ENCODE peak calls at places on chromosomes 5 and 9, in eight cellular contexts. S is pancreas; K is activated CD4-positive, CD25-positive, alpha-beta regulatory T cell; E is A549; T is neural crest cell; G is astrocyte of the cerebellum; H is activated gamma-delta T cell treated with Interleukin-2 at 50 U/mL for 16 hours; N is activated T-cell treated with anti-CD3 and anti-CD28 coated beads for 48 hours. W is an unnamed sample.
A peak's percentile ranks its signal among the peaks of the same experiment; 100 is the strongest.

GRCh38 chr9:89603629-89604462 is 966 bp upstream of the GADD45G start:
- DNase-seq in S (peak; percentile 89), G (no peak), N (peak; percentile 40), H (no peak), E (peak; percentile 45), T (peak; percentile 69), K (no peak), W (no peak)

GRCh38 chr9:99472916-99473245 is 250.8 kb downstream of the SEC61B start:
- DNase-seq in N (no peak), E (no peak), H (no peak), S (no peak), K (no peak), T (no peak), G (no peak), W (no peak)

GRCh38 chr5:52409835-52410234 is 377.9 kb upstream of the ITGA1 start:
- DNase-seq in N (no peak), H (no peak), T (no peak), G (no peak), S (no peak), K (no peak), E (no peak), W (no peak)

GRCh38 chr5:117318528-117318927 is 743.9 kb upstream of the SEMA6A start:
- DNase-seq in S (no peak), G (no peak), T (no peak), E (no peak), K (no peak), H (no peak), N (no peak), W (no peak)

GRCh38 chr9:117135481-117135880 is 279.4 kb downstream of the ASTN2 start:
- DNase-seq in K (no peak), N (no peak), H (no peak), E (no peak), T (no peak), S (no peak), G (no peak), W (no peak)

GRCh38 chr5:1477341-1477740 is 32.1 kb upstream of the SLC6A3 start:
- DNase-seq in T (no peak), G (no peak), K (no peak), E (no peak), H (no peak), N (no peak), S (peak; percentile 16), W (no peak)

GRCh38 chr9:33106827-33107621 is 30.6 kb upstream of the SMU1 start:
- DNase-seq in E (no peak), T (no peak), K (no peak), N (no peak), G (peak; percentile 93), S (no peak), H (no peak), W (no peak)

GRCh38 chr5:57842376-57843015 is 359.9 kb upstream of the ACTBL2 start:
- DNase-seq in S (no peak), N (no peak), E (no peak), T (no peak), G (no peak), H (no peak), K (no peak), W (no peak)